ENCODE peak calls at places on chromosomes 11 and 22, in ten cellular contexts. One of them, this sample, is unnamed.

GRCh38 chr11:67411785-67412152 is 3.7 kb upstream of the CARNS1 start:
- DNase-seq in PC-3: no peak
- DNase-seq in CD8-positive, alpha-beta memory T cell: no peak
- DNase-seq in lower leg skin: no peak
- DNase-seq in AG10803: no peak
- DNase-seq in foreskin fibroblast: no peak
- DNase-seq in H7: no peak
- DNase-seq in ovary: no peak
- DNase-seq in BJ: no peak
- DNase-seq in lower lobe of right lung: no peak
- DNase-seq in this sample: no peak

GRCh38 chr11:102269927-102270326 is 47.4 kb upstream of the BIRC3 start:
- DNase-seq in PC-3: peak; percentile 84
- DNase-seq in CD8-positive, alpha-beta memory T cell: no peak
- DNase-seq in lower leg skin: no peak
- DNase-seq in AG10803: peak; percentile 31
- DNase-seq in foreskin fibroblast: no peak
- DNase-seq in H7: no peak
- DNase-seq in ovary: no peak
- DNase-seq in BJ: no peak
- DNase-seq in lower lobe of right lung: no peak
- DNase-seq in this sample: no peak

GRCh38 chr11:113048820-113049555 is 87.8 kb downstream of the NCAM1 start:
- DNase-seq in PC-3: peak; percentile 31
- DNase-seq in CD8-positive, alpha-beta memory T cell: no peak
- DNase-seq in lower leg skin: no peak
- DNase-seq in AG10803: peak; percentile 72
- DNase-seq in foreskin fibroblast: peak; percentile 35
- DNase-seq in H7: no peak
- DNase-seq in ovary: no peak
- DNase-seq in BJ: peak; percentile 11
- DNase-seq in lower lobe of right lung: no peak
- DNase-seq in this sample: peak; percentile 12

GRCh38 chr11:75219869-75220268 is 20.7 kb upstream of the TPBGL start:
- DNase-seq in PC-3: no peak
- DNase-seq in CD8-positive, alpha-beta memory T cell: no peak
- DNase-seq in lower leg skin: no peak
- DNase-seq in AG10803: no peak
- DNase-seq in foreskin fibroblast: no peak
- DNase-seq in H7: no peak
- DNase-seq in ovary: no peak
- DNase-seq in BJ: no peak
- DNase-seq in lower lobe of right lung: no peak
- DNase-seq in this sample: no peak

GRCh38 chr11:123509737-123510578 is 79.9 kb downstream of the GRAMD1B start:
- DNase-seq in PC-3: peak; percentile 27
- DNase-seq in CD8-positive, alpha-beta memory T cell: no peak
- DNase-seq in lower leg skin: no peak
- DNase-seq in AG10803: peak; percentile 55
- DNase-seq in foreskin fibroblast: peak; percentile 29
- DNase-seq in H7: peak; percentile 81
- DNase-seq in ovary: no peak
- DNase-seq in BJ: no peak
- DNase-seq in lower lobe of right lung: no peak
- DNase-seq in this sample: peak; percentile 63

GRCh38 chr11:37948258-37948657 is 1350.2 kb upstream of the RAG2 start:
- DNase-seq in PC-3: no peak
- DNase-seq in CD8-positive, alpha-beta memory T cell: no peak
- DNase-seq in lower leg skin: no peak
- DNase-seq in AG10803: no peak
- DNase-seq in foreskin fibroblast: no peak
- DNase-seq in H7: no peak
- DNase-seq in ovary: no peak
- DNase-seq in BJ: no peak
- DNase-seq in lower lobe of right lung: no peak
- DNase-seq in this sample: no peak

GRCh38 chr11:2547806-2548205 is 103.0 kb downstream of the KCNQ1 start:
- DNase-seq in PC-3: no peak
- DNase-seq in CD8-positive, alpha-beta memory T cell: no peak
- DNase-seq in lower leg skin: no peak
- DNase-seq in AG10803: no peak
- DNase-seq in foreskin fibroblast: no peak
- DNase-seq in H7: no peak
- DNase-seq in ovary: no peak
- DNase-seq in BJ: no peak
- DNase-seq in lower lobe of right lung: peak; percentile 23
- DNase-seq in this sample: no peak

GRCh38 chr11:64926689-64927088 is 2.2 kb downstream of the PPP2R5B start:
- DNase-seq in PC-3: no peak
- DNase-seq in CD8-positive, alpha-beta memory T cell: no peak
- DNase-seq in lower leg skin: no peak
- DNase-seq in AG10803: no peak
- DNase-seq in foreskin fibroblast: no peak
- DNase-seq in H7: peak; percentile 55
- DNase-seq in ovary: no peak
- DNase-seq in BJ: no peak
- DNase-seq in lower lobe of right lung: no peak
- DNase-seq in this sample: no peak

GRCh38 chr22:28750471-28750881 is 8.6 kb downstream of the HSCB start:
- DNase-seq in PC-3: peak; percentile 54
- DNase-seq in CD8-positive, alpha-beta memory T cell: no peak
- DNase-seq in lower leg skin: no peak
- DNase-seq in AG10803: peak; percentile 25
- DNase-seq in foreskin fibroblast: peak; percentile 59
- DNase-seq in H7: no peak
- DNase-seq in ovary: no peak
- DNase-seq in BJ: no peak
- DNase-seq in lower lobe of right lung: no peak
- DNase-seq in this sample: peak; percentile 54

GRCh38 chr11:104524276-104524675 is 360.3 kb upstream of the PDGFD start:
- DNase-seq in PC-3: no peak
- DNase-seq in CD8-positive, alpha-beta memory T cell: no peak
- DNase-seq in lower leg skin: no peak
- DNase-seq in AG10803: no peak
- DNase-seq in foreskin fibroblast: no peak
- DNase-seq in H7: no peak
- DNase-seq in ovary: no peak
- DNase-seq in BJ: no peak
- DNase-seq in lower lobe of right lung: no peak
- DNase-seq in this sample: no peak

GRCh38 chr11:18427240-18427639 is 15.1 kb downstream of the LDHC start:
- DNase-seq in PC-3: no peak
- DNase-seq in CD8-positive, alpha-beta memory T cell: no peak
- DNase-seq in lower leg skin: no peak
- DNase-seq in AG10803: no peak
- DNase-seq in foreskin fibroblast: no peak
- DNase-seq in H7: no peak
- DNase-seq in ovary: no peak
- DNase-seq in BJ: no peak
- DNase-seq in lower lobe of right lung: no peak
- DNase-seq in this sample: no peak

GRCh38 chr11:18429349-18429748 is 17.2 kb downstream of the LDHC start:
- DNase-seq in PC-3: no peak
- DNase-seq in CD8-positive, alpha-beta memory T cell: no peak
- DNase-seq in lower leg skin: no peak
- DNase-seq in AG10803: no peak
- DNase-seq in foreskin fibroblast: no peak
- DNase-seq in H7: no peak
- DNase-seq in ovary: no peak
- DNase-seq in BJ: no peak
- DNase-seq in lower lobe of right lung: no peak
- DNase-seq in this sample: no peak
- H3K4me3 ChIP-seq in PC-3: no peak overlapping the region
- H3K4me3 ChIP-seq in CD8-positive, alpha-beta memory T cell: no peak overlapping the region
- H3K4me3 ChIP-seq in lower leg skin: no peak overlapping the region
- H3K4me3 ChIP-seq in AG10803: no peak overlapping the region
- H3K4me3 ChIP-seq in foreskin fibroblast: no peak overlapping the region
- H3K4me3 ChIP-seq in H7: no peak overlapping the region
- H3K4me3 ChIP-seq in ovary: no peak overlapping the region
- H3K4me3 ChIP-seq in BJ: no peak overlapping the region
- H3K4me3 ChIP-seq in lower lobe of right lung: no peak overlapping the region
- H3K4me3 ChIP-seq in this sample: no peak overlapping the region

GRCh38 chr22:41449321-41449720 is 2.7 kb upstream of the TOB2 start:
- DNase-seq in PC-3: no peak
- DNase-seq in CD8-positive, alpha-beta memory T cell: no peak
- DNase-seq in lower leg skin: peak; percentile 34
- DNase-seq in AG10803: no peak
- DNase-seq in foreskin fibroblast: no peak
- DNase-seq in H7: no peak
- DNase-seq in ovary: no peak
- DNase-seq in BJ: no peak
- DNase-seq in lower lobe of right lung: no peak
- DNase-seq in this sample: no peak
- H3K4me3 ChIP-seq in PC-3: no peak overlapping the region
- H3K4me3 ChIP-seq in CD8-positive, alpha-beta memory T cell: no peak overlapping the region
- H3K4me3 ChIP-seq in lower leg skin: no peak overlapping the region
- H3K4me3 ChIP-seq in AG10803: no peak overlapping the region
- H3K4me3 ChIP-seq in foreskin fibroblast: no peak overlapping the region
- H3K4me3 ChIP-seq in H7: no peak overlapping the region
- H3K4me3 ChIP-seq in ovary: no peak overlapping the region
- H3K4me3 ChIP-seq in BJ: no peak overlapping the region
- H3K4me3 ChIP-seq in lower lobe of right lung: no peak overlapping the region
- H3K4me3 ChIP-seq in this sample: no peak overlapping the region

GRCh38 chr11:31652528-31652927 is 143.0 kb downstream of the ELP4 start:
- DNase-seq in PC-3: no peak
- DNase-seq in CD8-positive, alpha-beta memory T cell: no peak
- DNase-seq in lower leg skin: no peak
- DNase-seq in AG10803: no peak
- DNase-seq in foreskin fibroblast: no peak
- DNase-seq in H7: no peak
- DNase-seq in ovary: no peak
- DNase-seq in BJ: no peak
- DNase-seq in lower lobe of right lung: no peak
- DNase-seq in this sample: no peak

GRCh38 chr11:31651822-31652221 is 142.3 kb downstream of the ELP4 start:
- DNase-seq in PC-3: no peak
- DNase-seq in CD8-positive, alpha-beta memory T cell: no peak
- DNase-seq in lower leg skin: no peak
- DNase-seq in AG10803: no peak
- DNase-seq in foreskin fibroblast: no peak
- DNase-seq in H7: no peak
- DNase-seq in ovary: no peak
- DNase-seq in BJ: no peak
- DNase-seq in lower lobe of right lung: no peak
- DNase-seq in this sample: no peak

GRCh38 chr11:31655483-31655882 is 145.9 kb downstream of the ELP4 start:
- DNase-seq in PC-3: peak; percentile 82
- DNase-seq in CD8-positive, alpha-beta memory T cell: no peak
- DNase-seq in lower leg skin: no peak
- DNase-seq in AG10803: peak; percentile 86
- DNase-seq in foreskin fibroblast: peak; percentile 50
- DNase-seq in H7: no peak
- DNase-seq in ovary: no peak
- DNase-seq in BJ: peak; percentile 50
- DNase-seq in lower lobe of right lung: no peak
- DNase-seq in this sample: peak; percentile 47

GRCh38 chr11:31656051-31656450 is 146.5 kb downstream of the ELP4 start:
- DNase-seq in PC-3: peak; percentile 37
- DNase-seq in CD8-positive, alpha-beta memory T cell: no peak
- DNase-seq in lower leg skin: no peak
- DNase-seq in AG10803: peak; percentile 33
- DNase-seq in foreskin fibroblast: no peak
- DNase-seq in H7: no peak
- DNase-seq in ovary: no peak
- DNase-seq in BJ: no peak
- DNase-seq in lower lobe of right lung: no peak
- DNase-seq in this sample: no peak

DNA sequence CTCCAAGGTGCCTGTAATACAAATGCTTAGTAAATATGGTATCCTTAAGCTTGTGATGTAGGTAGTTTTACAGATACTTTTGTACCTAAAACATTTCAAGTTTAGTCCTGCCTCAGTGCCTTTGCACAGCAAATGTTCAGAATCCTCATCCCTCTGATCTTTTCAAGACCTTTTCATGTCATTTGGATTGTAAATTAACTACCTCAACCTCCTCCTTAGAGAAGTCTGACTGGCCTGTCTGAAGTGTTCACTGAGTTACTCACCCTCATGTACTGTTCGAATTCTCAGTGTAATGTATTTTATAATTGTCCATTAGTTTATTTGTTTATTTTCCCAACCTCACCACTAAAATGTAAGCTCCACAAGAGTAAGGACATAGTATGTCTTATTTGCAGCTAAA is 147.5 kb downstream of the ELP4 start:
- DNase-seq in PC-3: no peak
- DNase-seq in CD8-positive, alpha-beta memory T cell: no peak
- DNase-seq in lower leg skin: no peak
- DNase-seq in AG10803: no peak
- DNase-seq in foreskin fibroblast: no peak
- DNase-seq in H7: no peak
- DNase-seq in ovary: no peak
- DNase-seq in BJ: no peak
- DNase-seq in lower lobe of right lung: no peak
- DNase-seq in this sample: no peak
- H3K4me3 ChIP-seq in PC-3: no peak overlapping the region
- H3K4me3 ChIP-seq in CD8-positive, alpha-beta memory T cell: no peak overlapping the region
- H3K4me3 ChIP-seq in lower leg skin: no peak overlapping the region
- H3K4me3 ChIP-seq in AG10803: no peak overlapping the region
- H3K4me3 ChIP-seq in foreskin fibroblast: no peak overlapping the region
- H3K4me3 ChIP-seq in H7: no peak overlapping the region
- H3K4me3 ChIP-seq in ovary: no peak overlapping the region
- H3K4me3 ChIP-seq in BJ: no peak overlapping the region
- H3K4me3 ChIP-seq in lower lobe of right lung: no peak overlapping the region
- H3K4me3 ChIP-seq in this sample: no peak overlapping the region

GRCh38 chr22:20546541-20546950 is 39.1 kb downstream of the MED15 start:
- DNase-seq in PC-3: no peak
- DNase-seq in CD8-positive, alpha-beta memory T cell: no peak
- DNase-seq in lower leg skin: no peak
- DNase-seq in AG10803: no peak
- DNase-seq in foreskin fibroblast: no peak
- DNase-seq in H7: peak; percentile 23
- DNase-seq in ovary: no peak
- DNase-seq in BJ: no peak
- DNase-seq in lower lobe of right lung: no peak
- DNase-seq in this sample: no peak

GRCh38 chr22:20547029-20547428 is 39.6 kb downstream of the MED15 start:
- DNase-seq in PC-3: no peak
- DNase-seq in CD8-positive, alpha-beta memory T cell: no peak
- DNase-seq in lower leg skin: no peak
- DNase-seq in AG10803: no peak
- DNase-seq in foreskin fibroblast: no peak
- DNase-seq in H7: no peak
- DNase-seq in ovary: no peak
- DNase-seq in BJ: no peak
- DNase-seq in lower lobe of right lung: no peak
- DNase-seq in this sample: no peak

GRCh38 chr22:20542736-20543135 is 35.3 kb downstream of the MED15 start:
- DNase-seq in PC-3: no peak
- DNase-seq in CD8-positive, alpha-beta memory T cell: no peak
- DNase-seq in lower leg skin: no peak
- DNase-seq in AG10803: peak; percentile 71
- DNase-seq in foreskin fibroblast: no peak
- DNase-seq in H7: no peak
- DNase-seq in ovary: no peak
- DNase-seq in BJ: no peak
- DNase-seq in lower lobe of right lung: no peak
- DNase-seq in this sample: no peak

GRCh38 chr22:20548806-20549205 is 41.4 kb downstream of the MED15 start:
- DNase-seq in PC-3: no peak
- DNase-seq in CD8-positive, alpha-beta memory T cell: no peak
- DNase-seq in lower leg skin: no peak
- DNase-seq in AG10803: no peak
- DNase-seq in foreskin fibroblast: no peak
- DNase-seq in H7: no peak
- DNase-seq in ovary: no peak
- DNase-seq in BJ: no peak
- DNase-seq in lower lobe of right lung: no peak
- DNase-seq in this sample: no peak

GRCh38 chr22:20545681-20546521 is 38.5 kb downstream of the MED15 start:
- DNase-seq in PC-3: no peak
- DNase-seq in CD8-positive, alpha-beta memory T cell: no peak
- DNase-seq in lower leg skin: no peak
- DNase-seq in AG10803: no peak
- DNase-seq in foreskin fibroblast: no peak
- DNase-seq in H7: peak; percentile 30
- DNase-seq in ovary: no peak
- DNase-seq in BJ: no peak
- DNase-seq in lower lobe of right lung: peak; percentile 16
- DNase-seq in this sample: no peak
- H3K4me3 ChIP-seq in PC-3: no peak overlapping the region
- H3K4me3 ChIP-seq in CD8-positive, alpha-beta memory T cell: no peak overlapping the region
- H3K4me3 ChIP-seq in lower leg skin: no peak overlapping the region
- H3K4me3 ChIP-seq in AG10803: no peak overlapping the region
- H3K4me3 ChIP-seq in foreskin fibroblast: no peak overlapping the region
- H3K4me3 ChIP-seq in H7: no peak overlapping the region
- H3K4me3 ChIP-seq in ovary: no peak overlapping the region
- H3K4me3 ChIP-seq in BJ: no peak overlapping the region
- H3K4me3 ChIP-seq in lower lobe of right lung: no peak overlapping the region
- H3K4me3 ChIP-seq in this sample: no peak overlapping the region

This sample was measured in skeletal muscle cell.